ENCODE peak calls at places on chromosome 4, in seven cellular contexts. One of them, this sample, is unnamed.

GRCh38 chr4:121155893-121156292 is 8.2 kb downstream of the TNIP3 start:
- DNase-seq in memory B cell: no peak
- DNase-seq in NCI-H187 treated with DMSO at 0.1 percent for 48 hours: no peak
- DNase-seq in T-helper 9 cell: no peak
- DNase-seq in activated T-helper 1 cell treated with anti-CD3 and anti-CD28 coated beads, Interleukin-12 subunit alpha, Interleukin-12 subunit beta, Interleukin-2, Interleukin-4 antibody, amounts not matched to agents 30 ng/mL and 10 ng/mL and 1 ng/mL, durations not matched to agents 14 hours and 24 hours and 36 hours: no peak
- DNase-seq in activated CD8-positive, alpha-beta T cell treated with anti-CD3 and anti-CD28 coated beads, Interleukin-2, amount 10 ng/mL, durations not matched to agents 7 days and 5 days: no peak
- DNase-seq in left cardiac atrium: no peak
- DNase-seq in this sample: no peak

GRCh38 chr4:169485084-169485483 is 127.3 kb downstream of the NEK1 start:
- DNase-seq in memory B cell: no peak
- DNase-seq in activated T-helper 1 cell treated with anti-CD3 and anti-CD28 coated beads, Interleukin-12 subunit alpha, Interleukin-12 subunit beta, Interleukin-2, Interleukin-4 antibody, amounts not matched to agents 30 ng/mL and 10 ng/mL and 1 ng/mL, durations not matched to agents 14 hours and 24 hours and 36 hours: no peak
- DNase-seq in NCI-H187 treated with DMSO at 0.1 percent for 48 hours: no peak
- DNase-seq in T-helper 9 cell: no peak
- DNase-seq in left cardiac atrium: no peak
- DNase-seq in activated CD8-positive, alpha-beta T cell treated with anti-CD3 and anti-CD28 coated beads, Interleukin-2, amount 10 ng/mL, durations not matched to agents 7 days and 5 days: no peak
- DNase-seq in this sample: no peak

GRCh38 chr4:17787315-17787714 is 5.9 kb upstream of the FAM184B start:
- DNase-seq in activated T-helper 1 cell treated with anti-CD3 and anti-CD28 coated beads, Interleukin-12 subunit alpha, Interleukin-12 subunit beta, Interleukin-2, Interleukin-4 antibody, amounts not matched to agents 30 ng/mL and 10 ng/mL and 1 ng/mL, durations not matched to agents 14 hours and 24 hours and 36 hours: no peak
- DNase-seq in activated CD8-positive, alpha-beta T cell treated with anti-CD3 and anti-CD28 coated beads, Interleukin-2, amount 10 ng/mL, durations not matched to agents 7 days and 5 days: no peak
- DNase-seq in memory B cell: no peak
- DNase-seq in NCI-H187 treated with DMSO at 0.1 percent for 48 hours: no peak
- DNase-seq in T-helper 9 cell: no peak
- DNase-seq in left cardiac atrium: no peak
- DNase-seq in this sample: no peak

GRCh38 chr4:7276538-7276937 is 84.2 kb downstream of the SORCS2 start:
- DNase-seq in activated CD8-positive, alpha-beta T cell treated with anti-CD3 and anti-CD28 coated beads, Interleukin-2, amount 10 ng/mL, durations not matched to agents 7 days and 5 days: no peak
- DNase-seq in activated T-helper 1 cell treated with anti-CD3 and anti-CD28 coated beads, Interleukin-12 subunit alpha, Interleukin-12 subunit beta, Interleukin-2, Interleukin-4 antibody, amounts not matched to agents 30 ng/mL and 10 ng/mL and 1 ng/mL, durations not matched to agents 14 hours and 24 hours and 36 hours: no peak
- DNase-seq in memory B cell: no peak
- DNase-seq in left cardiac atrium: no peak
- DNase-seq in T-helper 9 cell: no peak
- DNase-seq in NCI-H187 treated with DMSO at 0.1 percent for 48 hours: no peak
- DNase-seq in this sample: no peak

GRCh38 chr4:87423313-87424031 is 1.1 kb downstream of the NUDT9 start:
- DNase-seq in memory B cell: no peak
- DNase-seq in left cardiac atrium: no peak
- DNase-seq in T-helper 9 cell: no peak
- DNase-seq in NCI-H187 treated with DMSO at 0.1 percent for 48 hours: no peak
- DNase-seq in activated CD8-positive, alpha-beta T cell treated with anti-CD3 and anti-CD28 coated beads, Interleukin-2, amount 10 ng/mL, durations not matched to agents 7 days and 5 days: no peak
- DNase-seq in activated T-helper 1 cell treated with anti-CD3 and anti-CD28 coated beads, Interleukin-12 subunit alpha, Interleukin-12 subunit beta, Interleukin-2, Interleukin-4 antibody, amounts not matched to agents 30 ng/mL and 10 ng/mL and 1 ng/mL, durations not matched to agents 14 hours and 24 hours and 36 hours: no peak
- DNase-seq in this sample: no peak

GRCh38 chr4:74926007-74926406 is 6.9 kb upstream of the PARM1 start:
- DNase-seq in left cardiac atrium: no peak
- DNase-seq in memory B cell: no peak
- DNase-seq in activated T-helper 1 cell treated with anti-CD3 and anti-CD28 coated beads, Interleukin-12 subunit alpha, Interleukin-12 subunit beta, Interleukin-2, Interleukin-4 antibody, amounts not matched to agents 30 ng/mL and 10 ng/mL and 1 ng/mL, durations not matched to agents 14 hours and 24 hours and 36 hours: no peak
- DNase-seq in activated CD8-positive, alpha-beta T cell treated with anti-CD3 and anti-CD28 coated beads, Interleukin-2, amount 10 ng/mL, durations not matched to agents 7 days and 5 days: no peak
- DNase-seq in T-helper 9 cell: no peak
- DNase-seq in NCI-H187 treated with DMSO at 0.1 percent for 48 hours: no peak
- DNase-seq in this sample: no peak

GRCh38 chr4:11585506-11585905 is 156.8 kb upstream of the HS3ST1 start:
- DNase-seq in left cardiac atrium: no peak
- DNase-seq in activated T-helper 1 cell treated with anti-CD3 and anti-CD28 coated beads, Interleukin-12 subunit alpha, Interleukin-12 subunit beta, Interleukin-2, Interleukin-4 antibody, amounts not matched to agents 30 ng/mL and 10 ng/mL and 1 ng/mL, durations not matched to agents 14 hours and 24 hours and 36 hours: no peak
- DNase-seq in T-helper 9 cell: no peak
- DNase-seq in memory B cell: no peak
- DNase-seq in NCI-H187 treated with DMSO at 0.1 percent for 48 hours: peak; percentile 56
- DNase-seq in activated CD8-positive, alpha-beta T cell treated with anti-CD3 and anti-CD28 coated beads, Interleukin-2, amount 10 ng/mL, durations not matched to agents 7 days and 5 days: no peak
- DNase-seq in this sample: no peak

GRCh38 chr4:142324572-142324971 is 521.5 kb downstream of the INPP4B start:
- DNase-seq in NCI-H187 treated with DMSO at 0.1 percent for 48 hours: no peak
- DNase-seq in left cardiac atrium: no peak
- DNase-seq in memory B cell: no peak
- DNase-seq in T-helper 9 cell: no peak
- DNase-seq in activated T-helper 1 cell treated with anti-CD3 and anti-CD28 coated beads, Interleukin-12 subunit alpha, Interleukin-12 subunit beta, Interleukin-2, Interleukin-4 antibody, amounts not matched to agents 30 ng/mL and 10 ng/mL and 1 ng/mL, durations not matched to agents 14 hours and 24 hours and 36 hours: no peak
- DNase-seq in activated CD8-positive, alpha-beta T cell treated with anti-CD3 and anti-CD28 coated beads, Interleukin-2, amount 10 ng/mL, durations not matched to agents 7 days and 5 days: no peak
- DNase-seq in this sample: no peak

GRCh38 chr4:177250056-177250696 is 59.5 kb upstream of the NEIL3 start:
- DNase-seq in NCI-H187 treated with DMSO at 0.1 percent for 48 hours: no peak
- DNase-seq in left cardiac atrium: peak; percentile 61
- DNase-seq in memory B cell: peak; percentile 18
- DNase-seq in T-helper 9 cell: peak; percentile 53
- DNase-seq in activated T-helper 1 cell treated with anti-CD3 and anti-CD28 coated beads, Interleukin-12 subunit alpha, Interleukin-12 subunit beta, Interleukin-2, Interleukin-4 antibody, amounts not matched to agents 30 ng/mL and 10 ng/mL and 1 ng/mL, durations not matched to agents 14 hours and 24 hours and 36 hours: peak; percentile 66
- DNase-seq in activated CD8-positive, alpha-beta T cell treated with anti-CD3 and anti-CD28 coated beads, Interleukin-2, amount 10 ng/mL, durations not matched to agents 7 days and 5 days: peak; percentile 77
- DNase-seq in this sample: no peak

GRCh38 chr4:104747635-104748034 is 252.9 kb upstream of the CXXC4 start:
- DNase-seq in activated CD8-positive, alpha-beta T cell treated with anti-CD3 and anti-CD28 coated beads, Interleukin-2, amount 10 ng/mL, durations not matched to agents 7 days and 5 days: no peak
- DNase-seq in left cardiac atrium: no peak
- DNase-seq in memory B cell: no peak
- DNase-seq in NCI-H187 treated with DMSO at 0.1 percent for 48 hours: no peak
- DNase-seq in activated T-helper 1 cell treated with anti-CD3 and anti-CD28 coated beads, Interleukin-12 subunit alpha, Interleukin-12 subunit beta, Interleukin-2, Interleukin-4 antibody, amounts not matched to agents 30 ng/mL and 10 ng/mL and 1 ng/mL, durations not matched to agents 14 hours and 24 hours and 36 hours: no peak
- DNase-seq in T-helper 9 cell: no peak
- DNase-seq in this sample: no peak

GRCh38 chr4:90148574-90149170 is 21.5 kb downstream of the CCSER1 start:
- DNase-seq in activated CD8-positive, alpha-beta T cell treated with anti-CD3 and anti-CD28 coated beads, Interleukin-2, amount 10 ng/mL, durations not matched to agents 7 days and 5 days: no peak
- DNase-seq in left cardiac atrium: no peak
- DNase-seq in activated T-helper 1 cell treated with anti-CD3 and anti-CD28 coated beads, Interleukin-12 subunit alpha, Interleukin-12 subunit beta, Interleukin-2, Interleukin-4 antibody, amounts not matched to agents 30 ng/mL and 10 ng/mL and 1 ng/mL, durations not matched to agents 14 hours and 24 hours and 36 hours: no peak
- DNase-seq in memory B cell: no peak
- DNase-seq in NCI-H187 treated with DMSO at 0.1 percent for 48 hours: no peak
- DNase-seq in T-helper 9 cell: no peak
- DNase-seq in this sample: no peak

GRCh38 chr4:16140520-16141249 is 56.9 kb upstream of the PROM1 start:
- DNase-seq in left cardiac atrium: no peak
- DNase-seq in T-helper 9 cell: no peak
- DNase-seq in activated T-helper 1 cell treated with anti-CD3 and anti-CD28 coated beads, Interleukin-12 subunit alpha, Interleukin-12 subunit beta, Interleukin-2, Interleukin-4 antibody, amounts not matched to agents 30 ng/mL and 10 ng/mL and 1 ng/mL, durations not matched to agents 14 hours and 24 hours and 36 hours: no peak
- DNase-seq in NCI-H187 treated with DMSO at 0.1 percent for 48 hours: no peak
- DNase-seq in activated CD8-positive, alpha-beta T cell treated with anti-CD3 and anti-CD28 coated beads, Interleukin-2, amount 10 ng/mL, durations not matched to agents 7 days and 5 days: no peak
- DNase-seq in memory B cell: no peak
- DNase-seq in this sample: no peak

GRCh38 chr4:116233971-116234370 is 851.4 kb downstream of the TRAM1L1 start:
- DNase-seq in activated CD8-positive, alpha-beta T cell treated with anti-CD3 and anti-CD28 coated beads, Interleukin-2, amount 10 ng/mL, durations not matched to agents 7 days and 5 days: no peak
- DNase-seq in activated T-helper 1 cell treated with anti-CD3 and anti-CD28 coated beads, Interleukin-12 subunit alpha, Interleukin-12 subunit beta, Interleukin-2, Interleukin-4 antibody, amounts not matched to agents 30 ng/mL and 10 ng/mL and 1 ng/mL, durations not matched to agents 14 hours and 24 hours and 36 hours: no peak
- DNase-seq in T-helper 9 cell: no peak
- DNase-seq in left cardiac atrium: no peak
- DNase-seq in memory B cell: no peak
- DNase-seq in NCI-H187 treated with DMSO at 0.1 percent for 48 hours: no peak
- DNase-seq in this sample: no peak

GRCh38 chr4:123893746-123894095 is 497.1 kb downstream of the SPRY1 start:
- DNase-seq in activated CD8-positive, alpha-beta T cell treated with anti-CD3 and anti-CD28 coated beads, Interleukin-2, amount 10 ng/mL, durations not matched to agents 7 days and 5 days: no peak
- DNase-seq in T-helper 9 cell: no peak
- DNase-seq in activated T-helper 1 cell treated with anti-CD3 and anti-CD28 coated beads, Interleukin-12 subunit alpha, Interleukin-12 subunit beta, Interleukin-2, Interleukin-4 antibody, amounts not matched to agents 30 ng/mL and 10 ng/mL and 1 ng/mL, durations not matched to agents 14 hours and 24 hours and 36 hours: no peak
- DNase-seq in NCI-H187 treated with DMSO at 0.1 percent for 48 hours: no peak
- DNase-seq in left cardiac atrium: no peak
- DNase-seq in memory B cell: no peak
- DNase-seq in this sample: no peak

GRCh38 chr4:52823478-52824092 is 38.5 kb upstream of the RASL11B start:
- DNase-seq in activated T-helper 1 cell treated with anti-CD3 and anti-CD28 coated beads, Interleukin-12 subunit alpha, Interleukin-12 subunit beta, Interleukin-2, Interleukin-4 antibody, amounts not matched to agents 30 ng/mL and 10 ng/mL and 1 ng/mL, durations not matched to agents 14 hours and 24 hours and 36 hours: no peak
- DNase-seq in T-helper 9 cell: no peak
- DNase-seq in left cardiac atrium: no peak
- DNase-seq in activated CD8-positive, alpha-beta T cell treated with anti-CD3 and anti-CD28 coated beads, Interleukin-2, amount 10 ng/mL, durations not matched to agents 7 days and 5 days: peak; percentile 19
- DNase-seq in NCI-H187 treated with DMSO at 0.1 percent for 48 hours: no peak
- DNase-seq in memory B cell: no peak
- DNase-seq in this sample: no peak

GRCh38 chr4:100016191-100016590 is 66.1 kb upstream of the H2AZ1 start:
- DNase-seq in NCI-H187 treated with DMSO at 0.1 percent for 48 hours: no peak
- DNase-seq in memory B cell: no peak
- DNase-seq in activated CD8-positive, alpha-beta T cell treated with anti-CD3 and anti-CD28 coated beads, Interleukin-2, amount 10 ng/mL, durations not matched to agents 7 days and 5 days: no peak
- DNase-seq in left cardiac atrium: no peak
- DNase-seq in activated T-helper 1 cell treated with anti-CD3 and anti-CD28 coated beads, Interleukin-12 subunit alpha, Interleukin-12 subunit beta, Interleukin-2, Interleukin-4 antibody, amounts not matched to agents 30 ng/mL and 10 ng/mL and 1 ng/mL, durations not matched to agents 14 hours and 24 hours and 36 hours: no peak
- DNase-seq in T-helper 9 cell: no peak
- DNase-seq in this sample: no peak

GRCh38 chr4:20984011-20984836 is 284.0 kb downstream of the PACRGL start:
- DNase-seq in left cardiac atrium: no peak
- DNase-seq in activated CD8-positive, alpha-beta T cell treated with anti-CD3 and anti-CD28 coated beads, Interleukin-2, amount 10 ng/mL, durations not matched to agents 7 days and 5 days: no peak
- DNase-seq in NCI-H187 treated with DMSO at 0.1 percent for 48 hours: no peak
- DNase-seq in T-helper 9 cell: no peak
- DNase-seq in activated T-helper 1 cell treated with anti-CD3 and anti-CD28 coated beads, Interleukin-12 subunit alpha, Interleukin-12 subunit beta, Interleukin-2, Interleukin-4 antibody, amounts not matched to agents 30 ng/mL and 10 ng/mL and 1 ng/mL, durations not matched to agents 14 hours and 24 hours and 36 hours: no peak
- DNase-seq in memory B cell: no peak
- DNase-seq in this sample: no peak

GRCh38 chr4:128384091-128384520 is 96.5 kb upstream of the PGRMC2 start:
- DNase-seq in T-helper 9 cell: no peak
- DNase-seq in left cardiac atrium: no peak
- DNase-seq in memory B cell: no peak
- DNase-seq in NCI-H187 treated with DMSO at 0.1 percent for 48 hours: no peak
- DNase-seq in activated CD8-positive, alpha-beta T cell treated with anti-CD3 and anti-CD28 coated beads, Interleukin-2, amount 10 ng/mL, durations not matched to agents 7 days and 5 days: no peak
- DNase-seq in activated T-helper 1 cell treated with anti-CD3 and anti-CD28 coated beads, Interleukin-12 subunit alpha, Interleukin-12 subunit beta, Interleukin-2, Interleukin-4 antibody, amounts not matched to agents 30 ng/mL and 10 ng/mL and 1 ng/mL, durations not matched to agents 14 hours and 24 hours and 36 hours: no peak
- DNase-seq in this sample: no peak

GRCh38 chr4:85747871-85748491 is 273.0 kb downstream of the ARHGAP24 start:
- DNase-seq in activated T-helper 1 cell treated with anti-CD3 and anti-CD28 coated beads, Interleukin-12 subunit alpha, Interleukin-12 subunit beta, Interleukin-2, Interleukin-4 antibody, amounts not matched to agents 30 ng/mL and 10 ng/mL and 1 ng/mL, durations not matched to agents 14 hours and 24 hours and 36 hours: no peak
- DNase-seq in NCI-H187 treated with DMSO at 0.1 percent for 48 hours: peak; percentile 51
- DNase-seq in left cardiac atrium: no peak
- DNase-seq in activated CD8-positive, alpha-beta T cell treated with anti-CD3 and anti-CD28 coated beads, Interleukin-2, amount 10 ng/mL, durations not matched to agents 7 days and 5 days: peak; percentile 26
- DNase-seq in T-helper 9 cell: no peak
- DNase-seq in memory B cell: peak; percentile 27
- DNase-seq in this sample: no peak

GRCh38 chr4:31069151-31069550 is 349.0 kb downstream of the PCDH7 start:
- DNase-seq in activated T-helper 1 cell treated with anti-CD3 and anti-CD28 coated beads, Interleukin-12 subunit alpha, Interleukin-12 subunit beta, Interleukin-2, Interleukin-4 antibody, amounts not matched to agents 30 ng/mL and 10 ng/mL and 1 ng/mL, durations not matched to agents 14 hours and 24 hours and 36 hours: no peak
- DNase-seq in activated CD8-positive, alpha-beta T cell treated with anti-CD3 and anti-CD28 coated beads, Interleukin-2, amount 10 ng/mL, durations not matched to agents 7 days and 5 days: no peak
- DNase-seq in left cardiac atrium: no peak
- DNase-seq in NCI-H187 treated with DMSO at 0.1 percent for 48 hours: no peak
- DNase-seq in T-helper 9 cell: no peak
- DNase-seq in memory B cell: no peak
- DNase-seq in this sample: no peak

GRCh38 chr4:91826186-91826585 is 477.6 kb upstream of the GRID2 start:
- DNase-seq in memory B cell: no peak
- DNase-seq in T-helper 9 cell: no peak
- DNase-seq in NCI-H187 treated with DMSO at 0.1 percent for 48 hours: no peak
- DNase-seq in left cardiac atrium: no peak
- DNase-seq in activated T-helper 1 cell treated with anti-CD3 and anti-CD28 coated beads, Interleukin-12 subunit alpha, Interleukin-12 subunit beta, Interleukin-2, Interleukin-4 antibody, amounts not matched to agents 30 ng/mL and 10 ng/mL and 1 ng/mL, durations not matched to agents 14 hours and 24 hours and 36 hours: no peak
- DNase-seq in activated CD8-positive, alpha-beta T cell treated with anti-CD3 and anti-CD28 coated beads, Interleukin-2, amount 10 ng/mL, durations not matched to agents 7 days and 5 days: no peak
- DNase-seq in this sample: no peak

GRCh38 chr4:157045507-157046127 is 30.3 kb upstream of the GLRB start:
- DNase-seq in activated T-helper 1 cell treated with anti-CD3 and anti-CD28 coated beads, Interleukin-12 subunit alpha, Interleukin-12 subunit beta, Interleukin-2, Interleukin-4 antibody, amounts not matched to agents 30 ng/mL and 10 ng/mL and 1 ng/mL, durations not matched to agents 14 hours and 24 hours and 36 hours: no peak
- DNase-seq in NCI-H187 treated with DMSO at 0.1 percent for 48 hours: no peak
- DNase-seq in T-helper 9 cell: no peak
- DNase-seq in activated CD8-positive, alpha-beta T cell treated with anti-CD3 and anti-CD28 coated beads, Interleukin-2, amount 10 ng/mL, durations not matched to agents 7 days and 5 days: no peak
- DNase-seq in memory B cell: no peak
- DNase-seq in left cardiac atrium: no peak
- DNase-seq in this sample: no peak

GRCh38 chr4:141896687-141897086 is 260.3 kb downstream of the IL15 start:
- DNase-seq in activated T-helper 1 cell treated with anti-CD3 and anti-CD28 coated beads, Interleukin-12 subunit alpha, Interleukin-12 subunit beta, Interleukin-2, Interleukin-4 antibody, amounts not matched to agents 30 ng/mL and 10 ng/mL and 1 ng/mL, durations not matched to agents 14 hours and 24 hours and 36 hours: no peak
- DNase-seq in NCI-H187 treated with DMSO at 0.1 percent for 48 hours: no peak
- DNase-seq in T-helper 9 cell: no peak
- DNase-seq in left cardiac atrium: no peak
- DNase-seq in activated CD8-positive, alpha-beta T cell treated with anti-CD3 and anti-CD28 coated beads, Interleukin-2, amount 10 ng/mL, durations not matched to agents 7 days and 5 days: no peak
- DNase-seq in memory B cell: no peak
- DNase-seq in this sample: no peak

GRCh38 chr4:73776363-73776762 is 36.0 kb downstream of the CXCL8 start:
- DNase-seq in left cardiac atrium: peak; percentile 42
- DNase-seq in memory B cell: no peak
- DNase-seq in activated CD8-positive, alpha-beta T cell treated with anti-CD3 and anti-CD28 coated beads, Interleukin-2, amount 10 ng/mL, durations not matched to agents 7 days and 5 days: no peak
- DNase-seq in activated T-helper 1 cell treated with anti-CD3 and anti-CD28 coated beads, Interleukin-12 subunit alpha, Interleukin-12 subunit beta, Interleukin-2, Interleukin-4 antibody, amounts not matched to agents 30 ng/mL and 10 ng/mL and 1 ng/mL, durations not matched to agents 14 hours and 24 hours and 36 hours: no peak
- DNase-seq in T-helper 9 cell: no peak
- DNase-seq in NCI-H187 treated with DMSO at 0.1 percent for 48 hours: no peak
- DNase-seq in this sample: no peak

GRCh38 chr4:183284965-183285364 is 35.1 kb downstream of the CLDN22 start:
- DNase-seq in activated CD8-positive, alpha-beta T cell treated with anti-CD3 and anti-CD28 coated beads, Interleukin-2, amount 10 ng/mL, durations not matched to agents 7 days and 5 days: no peak
- DNase-seq in memory B cell: no peak
- DNase-seq in T-helper 9 cell: no peak
- DNase-seq in left cardiac atrium: no peak
- DNase-seq in activated T-helper 1 cell treated with anti-CD3 and anti-CD28 coated beads, Interleukin-12 subunit alpha, Interleukin-12 subunit beta, Interleukin-2, Interleukin-4 antibody, amounts not matched to agents 30 ng/mL and 10 ng/mL and 1 ng/mL, durations not matched to agents 14 hours and 24 hours and 36 hours: no peak
- DNase-seq in NCI-H187 treated with DMSO at 0.1 percent for 48 hours: no peak
- DNase-seq in this sample: no peak

GRCh38 chr4:144816668-144817067 is 170.7 kb downstream of the HHIP start:
- DNase-seq in activated CD8-positive, alpha-beta T cell treated with anti-CD3 and anti-CD28 coated beads, Interleukin-2, amount 10 ng/mL, durations not matched to agents 7 days and 5 days: no peak
- DNase-seq in T-helper 9 cell: no peak
- DNase-seq in activated T-helper 1 cell treated with anti-CD3 and anti-CD28 coated beads, Interleukin-12 subunit alpha, Interleukin-12 subunit beta, Interleukin-2, Interleukin-4 antibody, amounts not matched to agents 30 ng/mL and 10 ng/mL and 1 ng/mL, durations not matched to agents 14 hours and 24 hours and 36 hours: no peak
- DNase-seq in memory B cell: no peak
- DNase-seq in left cardiac atrium: no peak
- DNase-seq in NCI-H187 treated with DMSO at 0.1 percent for 48 hours: no peak
- DNase-seq in this sample: no peak

GRCh38 chr4:99763635-99764101 is 53.0 kb upstream of the DAPP1 start:
- DNase-seq in NCI-H187 treated with DMSO at 0.1 percent for 48 hours: no peak
- DNase-seq in activated CD8-positive, alpha-beta T cell treated with anti-CD3 and anti-CD28 coated beads, Interleukin-2, amount 10 ng/mL, durations not matched to agents 7 days and 5 days: no peak
- DNase-seq in activated T-helper 1 cell treated with anti-CD3 and anti-CD28 coated beads, Interleukin-12 subunit alpha, Interleukin-12 subunit beta, Interleukin-2, Interleukin-4 antibody, amounts not matched to agents 30 ng/mL and 10 ng/mL and 1 ng/mL, durations not matched to agents 14 hours and 24 hours and 36 hours: no peak
- DNase-seq in memory B cell: no peak
- DNase-seq in left cardiac atrium: no peak
- DNase-seq in T-helper 9 cell: no peak
- DNase-seq in this sample: peak; percentile 1

GRCh38 chr4:121651597-121651996 is 45.2 kb downstream of the ANXA5 start:
- DNase-seq in left cardiac atrium: no peak
- DNase-seq in activated CD8-positive, alpha-beta T cell treated with anti-CD3 and anti-CD28 coated beads, Interleukin-2, amount 10 ng/mL, durations not matched to agents 7 days and 5 days: no peak
- DNase-seq in memory B cell: no peak
- DNase-seq in NCI-H187 treated with DMSO at 0.1 percent for 48 hours: no peak
- DNase-seq in T-helper 9 cell: no peak
- DNase-seq in activated T-helper 1 cell treated with anti-CD3 and anti-CD28 coated beads, Interleukin-12 subunit alpha, Interleukin-12 subunit beta, Interleukin-2, Interleukin-4 antibody, amounts not matched to agents 30 ng/mL and 10 ng/mL and 1 ng/mL, durations not matched to agents 14 hours and 24 hours and 36 hours: no peak
- DNase-seq in this sample: no peak

GRCh38 chr4:54197926-54198325 is 31.2 kb upstream of the PDGFRA start:
- DNase-seq in activated CD8-positive, alpha-beta T cell treated with anti-CD3 and anti-CD28 coated beads, Interleukin-2, amount 10 ng/mL, durations not matched to agents 7 days and 5 days: no peak
- DNase-seq in activated T-helper 1 cell treated with anti-CD3 and anti-CD28 coated beads, Interleukin-12 subunit alpha, Interleukin-12 subunit beta, Interleukin-2, Interleukin-4 antibody, amounts not matched to agents 30 ng/mL and 10 ng/mL and 1 ng/mL, durations not matched to agents 14 hours and 24 hours and 36 hours: no peak
- DNase-seq in NCI-H187 treated with DMSO at 0.1 percent for 48 hours: no peak
- DNase-seq in memory B cell: no peak
- DNase-seq in T-helper 9 cell: no peak
- DNase-seq in left cardiac atrium: no peak
- DNase-seq in this sample: no peak

GRCh38 chr4:145481164-145481941 is at the start of gene SMAD1:
- DNase-seq in activated CD8-positive, alpha-beta T cell treated with anti-CD3 and anti-CD28 coated beads, Interleukin-2, amount 10 ng/mL, durations not matched to agents 7 days and 5 days: peak; percentile 32
- DNase-seq in NCI-H187 treated with DMSO at 0.1 percent for 48 hours: no peak
- DNase-seq in T-helper 9 cell: no peak
- DNase-seq in left cardiac atrium: peak; percentile 88
- DNase-seq in memory B cell: peak; percentile 24
- DNase-seq in activated T-helper 1 cell treated with anti-CD3 and anti-CD28 coated beads, Interleukin-12 subunit alpha, Interleukin-12 subunit beta, Interleukin-2, Interleukin-4 antibody, amounts not matched to agents 30 ng/mL and 10 ng/mL and 1 ng/mL, durations not matched to agents 14 hours and 24 hours and 36 hours: peak; percentile 11
- DNase-seq in this sample: peak; percentile 2

GRCh38 chr4:41181037-41181436 is 33.3 kb downstream of the APBB2 start:
- DNase-seq in left cardiac atrium: no peak
- DNase-seq in activated T-helper 1 cell treated with anti-CD3 and anti-CD28 coated beads, Interleukin-12 subunit alpha, Interleukin-12 subunit beta, Interleukin-2, Interleukin-4 antibody, amounts not matched to agents 30 ng/mL and 10 ng/mL and 1 ng/mL, durations not matched to agents 14 hours and 24 hours and 36 hours: no peak
- DNase-seq in T-helper 9 cell: no peak
- DNase-seq in memory B cell: no peak
- DNase-seq in NCI-H187 treated with DMSO at 0.1 percent for 48 hours: no peak
- DNase-seq in activated CD8-positive, alpha-beta T cell treated with anti-CD3 and anti-CD28 coated beads, Interleukin-2, amount 10 ng/mL, durations not matched to agents 7 days and 5 days: no peak
- DNase-seq in this sample: no peak

GRCh38 chr4:153257966-153258365 is 53.7 kb downstream of the TRIM2 start:
- DNase-seq in left cardiac atrium: no peak
- DNase-seq in activated T-helper 1 cell treated with anti-CD3 and anti-CD28 coated beads, Interleukin-12 subunit alpha, Interleukin-12 subunit beta, Interleukin-2, Interleukin-4 antibody, amounts not matched to agents 30 ng/mL and 10 ng/mL and 1 ng/mL, durations not matched to agents 14 hours and 24 hours and 36 hours: no peak
- DNase-seq in activated CD8-positive, alpha-beta T cell treated with anti-CD3 and anti-CD28 coated beads, Interleukin-2, amount 10 ng/mL, durations not matched to agents 7 days and 5 days: peak; percentile 11
- DNase-seq in NCI-H187 treated with DMSO at 0.1 percent for 48 hours: no peak
- DNase-seq in T-helper 9 cell: no peak
- DNase-seq in memory B cell: no peak
- DNase-seq in this sample: no peak

This sample was measured in GOT3.